ENCODE peak calls at places on chromosomes 3 and 15, in ten cellular contexts. One of them, this sample, is unnamed.

GRCh38 chr3:16240229-16241023 is 24.3 kb downstream of the DPH3 start:
- DNase-seq in anterior cingulate cortex: no peak
- DNase-seq in A172: peak; percentile 42
- DNase-seq in astrocyte of the spinal cord: peak; percentile 49
- DNase-seq in AML-193: peak; percentile 40
- DNase-seq in NCI-H345: no peak
- DNase-seq in NCI-H2081: no peak
- DNase-seq in GM12864: no peak
- DNase-seq in lower lobe of right lung: no peak
- DNase-seq in CD8-positive, alpha-beta memory T cell: no peak
- DNase-seq in this sample: no peak

GRCh38 chr3:114417682-114418081 is 123.9 kb downstream of the TIGIT start:
- DNase-seq in anterior cingulate cortex: no peak
- DNase-seq in A172: no peak
- DNase-seq in astrocyte of the spinal cord: no peak
- DNase-seq in AML-193: no peak
- DNase-seq in NCI-H345: no peak
- DNase-seq in NCI-H2081: no peak
- DNase-seq in GM12864: no peak
- DNase-seq in lower lobe of right lung: no peak
- DNase-seq in CD8-positive, alpha-beta memory T cell: no peak
- DNase-seq in this sample: no peak

GRCh38 chr3:62019906-62020305 is 353.4 kb downstream of the FEZF2 start:
- DNase-seq in anterior cingulate cortex: no peak
- DNase-seq in A172: no peak
- DNase-seq in astrocyte of the spinal cord: no peak
- DNase-seq in AML-193: no peak
- DNase-seq in NCI-H345: no peak
- DNase-seq in NCI-H2081: no peak
- DNase-seq in GM12864: no peak
- DNase-seq in lower lobe of right lung: no peak
- DNase-seq in CD8-positive, alpha-beta memory T cell: no peak
- DNase-seq in this sample: no peak

GRCh38 chr3:146404451-146404850 is 64.9 kb downstream of the PLSCR2 start:
- DNase-seq in anterior cingulate cortex: no peak
- DNase-seq in A172: no peak
- DNase-seq in astrocyte of the spinal cord: no peak
- DNase-seq in AML-193: no peak
- DNase-seq in NCI-H345: no peak
- DNase-seq in NCI-H2081: no peak
- DNase-seq in GM12864: no peak
- DNase-seq in lower lobe of right lung: no peak
- DNase-seq in CD8-positive, alpha-beta memory T cell: no peak
- DNase-seq in this sample: no peak

GRCh38 chr3:31106204-31106603 is 211.7 kb upstream of the GADL1 start:
- DNase-seq in anterior cingulate cortex: no peak
- DNase-seq in A172: peak; percentile 51
- DNase-seq in astrocyte of the spinal cord: peak; percentile 87
- DNase-seq in AML-193: no peak
- DNase-seq in NCI-H345: no peak
- DNase-seq in NCI-H2081: no peak
- DNase-seq in GM12864: no peak
- DNase-seq in lower lobe of right lung: no peak
- DNase-seq in CD8-positive, alpha-beta memory T cell: no peak
- DNase-seq in this sample: no peak

GRCh38 chr15:85525755-85526154 is 145.4 kb downstream of the AKAP13 start:
- DNase-seq in anterior cingulate cortex: no peak
- DNase-seq in A172: no peak
- DNase-seq in astrocyte of the spinal cord: no peak
- DNase-seq in AML-193: no peak
- DNase-seq in NCI-H345: no peak
- DNase-seq in NCI-H2081: no peak
- DNase-seq in GM12864: no peak
- DNase-seq in lower lobe of right lung: no peak
- DNase-seq in CD8-positive, alpha-beta memory T cell: no peak
- DNase-seq in this sample: no peak

GRCh38 chr3:29932662-29933316 is 651.9 kb downstream of the RBMS3 start:
- DNase-seq in anterior cingulate cortex: no peak
- DNase-seq in A172: no peak
- DNase-seq in astrocyte of the spinal cord: no peak
- DNase-seq in AML-193: no peak
- DNase-seq in NCI-H345: no peak
- DNase-seq in NCI-H2081: no peak
- DNase-seq in GM12864: no peak
- DNase-seq in lower lobe of right lung: no peak
- DNase-seq in CD8-positive, alpha-beta memory T cell: no peak
- DNase-seq in this sample: no peak

GRCh38 chr3:101722394-101723173 is 1.8 kb upstream of the CEP97 start:
- DNase-seq in anterior cingulate cortex: no peak
- DNase-seq in A172: no peak
- DNase-seq in astrocyte of the spinal cord: no peak
- DNase-seq in AML-193: peak; percentile 49
- DNase-seq in NCI-H345: no peak
- DNase-seq in NCI-H2081: no peak
- DNase-seq in GM12864: peak; percentile 87
- DNase-seq in lower lobe of right lung: no peak
- DNase-seq in CD8-positive, alpha-beta memory T cell: peak; percentile 33
- DNase-seq in this sample: no peak

GRCh38 chr3:11521167-11521566 is 122.5 kb downstream of the VGLL4 start:
- DNase-seq in anterior cingulate cortex: no peak
- DNase-seq in A172: no peak
- DNase-seq in astrocyte of the spinal cord: no peak
- DNase-seq in AML-193: no peak
- DNase-seq in NCI-H345: no peak
- DNase-seq in NCI-H2081: no peak
- DNase-seq in GM12864: no peak
- DNase-seq in lower lobe of right lung: no peak
- DNase-seq in CD8-positive, alpha-beta memory T cell: no peak
- DNase-seq in this sample: no peak